ENCODE peak calls at places on chromosomes 6 and 20, in seven cellular contexts. Y, D, Q, S, G, U and V are unnamed samples.

GRCh38 chr6:22036267-22036666 is 260.6 kb downstream of the PRL start:
- DNase-seq in Y (peak; percentile 54), D (peak; percentile 91), Q (peak; percentile 82), S (peak; percentile 34), G (peak; percentile 35), U (no peak), V (peak; percentile 95)

GRCh38 chr20:43925786-43926185 is 11.1 kb downstream of the TOX2 start:
- DNase-seq in Y (no peak), D (no peak), Q (no peak), S (no peak), G (peak; percentile 58), U (no peak), V (no peak)

GRCh38 chr6:1759877-1760276 is 150.2 kb downstream of the FOXC1 start:
- DNase-seq in Y (no peak), D (no peak), Q (no peak), S (no peak), G (no peak), U (no peak), V (no peak)

GRCh38 chr20:18263723-18264122 is 24.6 kb upstream of the ZNF133 start:
- DNase-seq in Y (no peak), D (no peak), Q (no peak), S (no peak), G (no peak), U (no peak), V (peak; percentile 51)

GRCh38 chr6:113449051-113449450 is 408.1 kb upstream of the MARCKS start:
- DNase-seq in Y (no peak), D (no peak), Q (no peak), S (no peak), G (peak; percentile 76), U (no peak), V (no peak)

GRCh38 chr20:62984666-62985065 is 22.1 kb downstream of the BHLHE23 start:
- DNase-seq in Y (no peak), D (no peak), Q (no peak), S (no peak), G (no peak), U (no peak), V (no peak)

GRCh38 chr20:33744773-33745385 is 13.1 kb downstream of the ZNF341 start:
- DNase-seq in Y (no peak), D (no peak), Q (no peak), S (no peak), G (no peak), U (no peak), V (no peak)

GRCh38 chr6:93819189-93819588 is 399.8 kb upstream of the EPHA7 start:
- DNase-seq in Y (no peak), D (no peak), Q (no peak), S (no peak), G (no peak), U (no peak), V (peak; percentile 57)

GRCh38 chr6:147548930-147549475 is 40.5 kb downstream of the SAMD5 start:
- DNase-seq in Y (no peak), D (no peak), Q (no peak), S (no peak), G (no peak), U (no peak), V (no peak)

GRCh38 chr6:79413562-79414002 is 123.6 kb downstream of the LCA5 start:
- DNase-seq in Y (no peak), D (peak; percentile 15), Q (no peak), S (no peak), G (peak; percentile 23), U (peak; percentile 43), V (peak; percentile 57)

GRCh38 chr6:31557443-31558317 is 10.3 kb downstream of the NFKBIL1 start:
- DNase-seq in Y (no peak), D (no peak), Q (no peak), S (no peak), G (no peak), U (no peak), V (no peak)
- H3K4ac ChIP-seq in Y (no peak overlapping the region), D (no peak overlapping the region), Q (no peak overlapping the region), S (no peak overlapping the region), G (no peak overlapping the region), U (no peak overlapping the region), V (no peak overlapping the region)

DNA sequence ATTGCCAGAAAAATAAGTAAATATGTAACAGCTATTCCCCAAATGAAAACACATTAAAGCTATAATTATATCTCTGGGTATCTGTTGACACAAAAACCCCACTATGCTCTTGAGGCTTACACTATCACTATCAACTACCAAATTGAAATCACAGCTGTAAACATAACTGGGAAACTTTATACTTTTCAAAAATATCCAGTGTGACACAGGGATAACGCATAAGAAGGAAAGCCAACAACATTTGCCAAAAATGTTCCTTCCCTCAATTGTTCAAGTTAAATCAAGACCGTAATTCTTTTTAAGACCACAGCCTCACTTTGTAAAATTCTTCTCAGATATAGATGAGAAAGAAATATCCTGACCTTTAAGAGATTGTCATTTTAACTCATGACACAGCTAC is 3.1 kb downstream of the ZHX3 start:
- DNase-seq in Y (no peak), D (no peak), Q (no peak), S (no peak), G (no peak), U (no peak), V (no peak)
- H3K4ac ChIP-seq in Y (no peak overlapping the region), D (no peak overlapping the region), Q (no peak overlapping the region), S (no peak overlapping the region), G (no peak overlapping the region), U (no peak overlapping the region), V (no peak overlapping the region)

GRCh38 chr6:150142657-150143501 is at the start of gene PPP1R14C:
- DNase-seq in Y (peak; percentile 58), D (no peak), Q (peak; percentile 68), S (no peak), G (no peak), U (no peak), V (peak; percentile 63)
- H3K4ac ChIP-seq in Y (no peak within 1 kb of the TSS), D (no peak within 1 kb of the TSS), Q (no peak within 1 kb of the TSS), S (no peak within 1 kb of the TSS), G (no peak within 1 kb of the TSS), U (no peak within 1 kb of the TSS), V (no peak within 1 kb of the TSS)

GRCh38 chr6:53858196-53858595 is 63.4 kb downstream of the LRRC1 start:
- DNase-seq in Y (no peak), D (no peak), Q (no peak), S (no peak), G (no peak), U (no peak), V (no peak)

GRCh38 chr6:53858913-53859312 is 64.1 kb downstream of the LRRC1 start:
- DNase-seq in Y (no peak), D (no peak), Q (no peak), S (no peak), G (no peak), U (no peak), V (no peak)

GRCh38 chr6:53854843-53855567 is 60.2 kb downstream of the LRRC1 start:
- DNase-seq in Y (no peak), D (no peak), Q (no peak), S (no peak), G (no peak), U (no peak), V (no peak)

GRCh38 chr6:53855940-53856339 is 61.1 kb downstream of the LRRC1 start:
- DNase-seq in Y (no peak), D (no peak), Q (no peak), S (no peak), G (no peak), U (no peak), V (no peak)

DNA sequence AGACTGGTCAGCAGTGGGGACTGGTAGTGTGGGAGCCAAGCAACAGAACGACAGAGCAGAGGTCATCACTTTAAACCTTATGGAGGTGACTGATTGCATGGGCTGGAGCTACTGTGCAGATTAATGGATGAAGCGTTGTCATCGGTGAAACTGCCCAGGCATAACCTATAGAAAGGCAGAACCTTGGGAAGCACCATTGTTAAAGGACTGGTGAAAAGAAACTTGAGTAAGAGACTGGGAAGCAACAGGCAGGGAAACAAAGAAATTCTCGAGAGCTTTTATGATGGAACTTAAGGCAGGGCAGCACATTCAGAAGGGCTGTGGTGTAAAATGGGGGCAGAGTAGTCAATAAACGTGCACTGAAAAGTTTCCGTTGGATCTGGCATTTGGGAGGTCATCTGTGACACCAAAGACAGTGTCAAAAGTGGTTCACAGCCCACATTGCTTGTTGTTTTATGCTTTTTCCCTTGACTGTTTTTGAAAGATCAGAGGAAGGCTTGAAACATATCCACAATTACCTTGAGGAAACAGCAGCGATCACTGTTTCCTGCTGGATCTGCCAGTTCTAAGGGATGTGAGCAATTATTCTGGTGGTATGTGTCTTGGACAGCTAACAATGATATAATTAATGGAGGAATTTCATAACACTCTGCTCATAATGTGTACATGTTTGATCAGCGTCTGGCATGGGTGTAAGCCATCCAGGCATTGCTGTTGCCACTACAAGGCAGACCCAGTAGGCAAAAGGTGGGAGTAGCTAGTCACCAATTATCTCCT is 62.7 kb downstream of the LRRC1 start:
- DNase-seq in Y (no peak), D (no peak), Q (no peak), S (no peak), G (no peak), U (no peak), V (no peak)
- H3K4ac ChIP-seq in Y (no peak overlapping the region), D (peak overlapping the region; percentile 43), Q (no peak overlapping the region), S (no peak overlapping the region), G (no peak overlapping the region), U (no peak overlapping the region), V (no peak overlapping the region)

DNA sequence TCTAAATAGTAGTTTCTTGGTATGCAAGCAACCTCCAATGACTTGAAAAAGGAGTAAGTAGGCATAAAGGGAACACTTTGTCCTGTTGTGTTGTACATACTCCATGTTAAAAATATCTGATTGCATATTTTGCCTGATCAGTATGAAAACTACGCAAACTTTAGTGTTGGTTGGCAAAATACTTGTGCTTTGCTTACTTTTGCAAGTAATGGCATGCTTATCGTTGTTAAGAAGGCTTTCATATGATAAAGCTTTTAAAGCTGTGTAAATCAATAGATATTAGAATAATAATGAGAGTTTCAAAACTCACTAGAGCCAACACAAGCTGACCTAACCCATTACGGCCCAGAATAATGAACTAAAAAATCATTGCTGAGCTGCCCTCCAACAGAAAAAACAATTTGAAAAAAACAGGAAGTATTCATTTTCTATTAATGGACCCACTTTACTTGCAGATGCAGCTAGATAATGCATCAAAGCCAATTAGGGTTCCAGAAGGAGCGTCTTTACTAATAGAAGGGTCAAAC is 82.0 kb downstream of the SNAP25 start:
- DNase-seq in Y (no peak), D (no peak), Q (no peak), S (no peak), G (no peak), U (no peak), V (no peak)
- H3K4ac ChIP-seq in Y (no peak overlapping the region), D (no peak overlapping the region), Q (no peak overlapping the region), S (no peak overlapping the region), G (no peak overlapping the region), U (no peak overlapping the region), V (no peak overlapping the region)

GRCh38 chr20:21971436-21971835 is 266.0 kb downstream of the PAX1 start:
- DNase-seq in Y (no peak), D (no peak), Q (no peak), S (no peak), G (no peak), U (no peak), V (no peak)

GRCh38 chr20:21968486-21968885 is 263.0 kb downstream of the PAX1 start:
- DNase-seq in Y (no peak), D (no peak), Q (no peak), S (no peak), G (no peak), U (no peak), V (peak; percentile 22)
- H3K4ac ChIP-seq in Y (no peak overlapping the region), D (no peak overlapping the region), Q (no peak overlapping the region), S (no peak overlapping the region), G (no peak overlapping the region), U (no peak overlapping the region), V (no peak overlapping the region)

GRCh38 chr6:131377112-131377511 is 195.9 kb upstream of the ARG1 start:
- DNase-seq in Y (no peak), D (no peak), Q (no peak), S (no peak), G (no peak), U (no peak), V (no peak)
- H3K4ac ChIP-seq in Y (no peak overlapping the region), D (no peak overlapping the region), Q (no peak overlapping the region), S (no peak overlapping the region), G (no peak overlapping the region), U (no peak overlapping the region), V (no peak overlapping the region)